ENCODE peak calls at places on chromosomes 1 and 21, in five cellular contexts. One of them, this sample, is unnamed.

GRCh38 chr1:53047737-53048344 is 14.2 kb upstream of the PODN start:
- DNase-seq in IMR-90: peak
- DNase-seq in CD8-positive, alpha-beta memory T cell: no peak
- DNase-seq in Jurkat, Clone E6-1: peak
- DNase-seq in progenitor cell of endocrine pancreas: no peak
- DNase-seq in this sample: no peak

GRCh38 chr21:25080161-25080560 is 527.1 kb downstream of the MRPL39 start:
- DNase-seq in Jurkat, Clone E6-1: no peak
- DNase-seq in IMR-90: no peak
- DNase-seq in progenitor cell of endocrine pancreas: no peak
- DNase-seq in CD8-positive, alpha-beta memory T cell: no peak
- DNase-seq in this sample: no peak

GRCh38 chr1:184905601-184906322 is 68.5 kb downstream of the NIBAN1 start:
- DNase-seq in CD8-positive, alpha-beta memory T cell: no peak
- DNase-seq in progenitor cell of endocrine pancreas: no peak
- DNase-seq in IMR-90: no peak
- DNase-seq in Jurkat, Clone E6-1: no peak
- DNase-seq in this sample: no peak

GRCh38 chr1:101233495-101233894 is 3.3 kb upstream of the S1PR1 start:
- DNase-seq in IMR-90: no peak
- DNase-seq in Jurkat, Clone E6-1: no peak
- DNase-seq in CD8-positive, alpha-beta memory T cell: no peak
- DNase-seq in progenitor cell of endocrine pancreas: no peak
- DNase-seq in this sample: no peak

GRCh38 chr1:71031426-71031825 is 16.2 kb downstream of the PTGER3 start:
- DNase-seq in Jurkat, Clone E6-1: no peak
- DNase-seq in progenitor cell of endocrine pancreas: no peak
- DNase-seq in CD8-positive, alpha-beta memory T cell: no peak
- DNase-seq in IMR-90: peak
- DNase-seq in this sample: no peak

GRCh38 chr1:84247425-84248220 is 53.9 kb upstream of the SAMD13 start:
- DNase-seq in CD8-positive, alpha-beta memory T cell: no peak
- DNase-seq in Jurkat, Clone E6-1: no peak
- DNase-seq in IMR-90: peak
- DNase-seq in progenitor cell of endocrine pancreas: no peak
- DNase-seq in this sample: peak

GRCh38 chr1:217407426-217407825 is 223.5 kb downstream of the GPATCH2 start:
- DNase-seq in IMR-90: peak
- DNase-seq in progenitor cell of endocrine pancreas: no peak
- DNase-seq in CD8-positive, alpha-beta memory T cell: no peak
- DNase-seq in Jurkat, Clone E6-1: no peak
- DNase-seq in this sample: no peak

GRCh38 chr1:74652711-74653131 is 20.9 kb downstream of the ERICH3 start:
- DNase-seq in CD8-positive, alpha-beta memory T cell: no peak
- DNase-seq in IMR-90: peak
- DNase-seq in progenitor cell of endocrine pancreas: no peak
- DNase-seq in Jurkat, Clone E6-1: peak
- DNase-seq in this sample: no peak

GRCh38 chr1:7403265-7404045 is 367.6 kb upstream of the VAMP3 start:
- DNase-seq in IMR-90: peak
- DNase-seq in CD8-positive, alpha-beta memory T cell: no peak
- DNase-seq in progenitor cell of endocrine pancreas: no peak
- DNase-seq in Jurkat, Clone E6-1: no peak
- DNase-seq in this sample: no peak

GRCh38 chr21:36079010-36079649 is 9.3 kb downstream of the CBR1 start:
- DNase-seq in CD8-positive, alpha-beta memory T cell: no peak
- DNase-seq in progenitor cell of endocrine pancreas: no peak
- DNase-seq in Jurkat, Clone E6-1: no peak
- DNase-seq in IMR-90: no peak
- DNase-seq in this sample: no peak

GRCh38 chr21:32094792-32095191 is 184.1 kb downstream of the MIS18A start:
- DNase-seq in progenitor cell of endocrine pancreas: no peak
- DNase-seq in IMR-90: peak
- DNase-seq in Jurkat, Clone E6-1: no peak
- DNase-seq in CD8-positive, alpha-beta memory T cell: no peak
- DNase-seq in this sample: peak

GRCh38 chr1:245153645-245154428 is 948 bp upstream of the KIF26B start:
- DNase-seq in progenitor cell of endocrine pancreas: peak
- DNase-seq in IMR-90: no peak
- DNase-seq in Jurkat, Clone E6-1: no peak
- DNase-seq in CD8-positive, alpha-beta memory T cell: no peak
- DNase-seq in this sample: no peak

GRCh38 chr21:43210454-43211084 is 41.8 kb downstream of the CRYAA start:
- DNase-seq in Jurkat, Clone E6-1: no peak
- DNase-seq in IMR-90: no peak
- DNase-seq in CD8-positive, alpha-beta memory T cell: no peak
- DNase-seq in progenitor cell of endocrine pancreas: peak
- DNase-seq in this sample: no peak

GRCh38 chr1:45767035-45767434 is 16.6 kb upstream of the IPP start:
- DNase-seq in CD8-positive, alpha-beta memory T cell: no peak
- DNase-seq in IMR-90: peak
- DNase-seq in progenitor cell of endocrine pancreas: no peak
- DNase-seq in Jurkat, Clone E6-1: no peak
- DNase-seq in this sample: no peak

GRCh38 chr1:204301171-204301957 is 58.4 kb downstream of the PLEKHA6 start:
- DNase-seq in CD8-positive, alpha-beta memory T cell: no peak
- DNase-seq in IMR-90: no peak
- DNase-seq in Jurkat, Clone E6-1: no peak
- DNase-seq in progenitor cell of endocrine pancreas: no peak
- DNase-seq in this sample: no peak

GRCh38 chr1:201740086-201740541 is 88.8 kb upstream of the IPO9 start:
- DNase-seq in CD8-positive, alpha-beta memory T cell: no peak
- DNase-seq in progenitor cell of endocrine pancreas: peak
- DNase-seq in Jurkat, Clone E6-1: no peak
- DNase-seq in IMR-90: no peak
- DNase-seq in this sample: no peak

GRCh38 chr1:204427302-204427701 is 15.7 kb upstream of the PPP1R15B start:
- DNase-seq in CD8-positive, alpha-beta memory T cell: no peak
- DNase-seq in IMR-90: no peak
- DNase-seq in progenitor cell of endocrine pancreas: no peak
- DNase-seq in Jurkat, Clone E6-1: no peak
- DNase-seq in this sample: no peak

GRCh38 chr1:61246001-61246400 is 163.6 kb downstream of the NFIA start:
- DNase-seq in CD8-positive, alpha-beta memory T cell: no peak
- DNase-seq in IMR-90: no peak
- DNase-seq in progenitor cell of endocrine pancreas: no peak
- DNase-seq in Jurkat, Clone E6-1: no peak
- DNase-seq in this sample: no peak

GRCh38 chr1:239647045-239647444 is 260.7 kb downstream of the CHRM3 start:
- DNase-seq in CD8-positive, alpha-beta memory T cell: no peak
- DNase-seq in Jurkat, Clone E6-1: no peak
- DNase-seq in progenitor cell of endocrine pancreas: no peak
- DNase-seq in IMR-90: no peak
- DNase-seq in this sample: no peak

GRCh38 chr1:1330366-1331067 is 563 bp upstream of the TAS1R3 start:
- DNase-seq in Jurkat, Clone E6-1: no peak
- DNase-seq in CD8-positive, alpha-beta memory T cell: no peak
- DNase-seq in progenitor cell of endocrine pancreas: no peak
- DNase-seq in IMR-90: no peak
- DNase-seq in this sample: no peak

GRCh38 chr1:2609271-2610035 is 22.9 kb downstream of the PRXL2B start:
- DNase-seq in Jurkat, Clone E6-1: no peak
- DNase-seq in progenitor cell of endocrine pancreas: peak
- DNase-seq in IMR-90: no peak
- DNase-seq in CD8-positive, alpha-beta memory T cell: no peak
- DNase-seq in this sample: no peak

GRCh38 chr21:19489930-19490329 is 1086.3 kb upstream of the TMPRSS15 start:
- DNase-seq in Jurkat, Clone E6-1: no peak
- DNase-seq in progenitor cell of endocrine pancreas: no peak
- DNase-seq in CD8-positive, alpha-beta memory T cell: no peak
- DNase-seq in IMR-90: no peak
- DNase-seq in this sample: no peak

GRCh38 chr1:205648212-205648910 is 16.6 kb upstream of the ELK4 start:
- DNase-seq in IMR-90: peak
- DNase-seq in progenitor cell of endocrine pancreas: no peak
- DNase-seq in Jurkat, Clone E6-1: no peak
- DNase-seq in CD8-positive, alpha-beta memory T cell: no peak
- DNase-seq in this sample: no peak

GRCh38 chr1:204094262-204095247 is 21.6 kb downstream of the SOX13 start:
- DNase-seq in progenitor cell of endocrine pancreas: no peak
- DNase-seq in Jurkat, Clone E6-1: no peak
- DNase-seq in IMR-90: no peak
- DNase-seq in CD8-positive, alpha-beta memory T cell: no peak
- DNase-seq in this sample: no peak

GRCh38 chr21:36694041-36694515 is 4.8 kb upstream of the SIM2 start:
- DNase-seq in Jurkat, Clone E6-1: no peak
- DNase-seq in progenitor cell of endocrine pancreas: no peak
- DNase-seq in CD8-positive, alpha-beta memory T cell: no peak
- DNase-seq in IMR-90: peak
- DNase-seq in this sample: no peak

GRCh38 chr1:7538033-7538432 is 233.1 kb upstream of the VAMP3 start:
- DNase-seq in CD8-positive, alpha-beta memory T cell: no peak
- DNase-seq in Jurkat, Clone E6-1: no peak
- DNase-seq in IMR-90: peak
- DNase-seq in progenitor cell of endocrine pancreas: no peak
- DNase-seq in this sample: no peak

GRCh38 chr1:93581917-93582850 is 99.5 kb downstream of the BCAR3 start:
- DNase-seq in Jurkat, Clone E6-1: no peak
- DNase-seq in IMR-90: no peak
- DNase-seq in CD8-positive, alpha-beta memory T cell: no peak
- DNase-seq in progenitor cell of endocrine pancreas: no peak
- DNase-seq in this sample: no peak

GRCh38 chr1:53198241-53198651 is 1.6 kb downstream of the CPT2 start:
- DNase-seq in progenitor cell of endocrine pancreas: no peak
- DNase-seq in Jurkat, Clone E6-1: no peak
- DNase-seq in CD8-positive, alpha-beta memory T cell: no peak
- DNase-seq in IMR-90: no peak
- DNase-seq in this sample: no peak

GRCh38 chr21:42741056-42741455 is 87.6 kb downstream of the PDE9A start:
- DNase-seq in progenitor cell of endocrine pancreas: no peak
- DNase-seq in IMR-90: no peak
- DNase-seq in CD8-positive, alpha-beta memory T cell: no peak
- DNase-seq in Jurkat, Clone E6-1: no peak
- DNase-seq in this sample: no peak

GRCh38 chr1:75712306-75712705 is 12.2 kb upstream of the ACADM start:
- DNase-seq in Jurkat, Clone E6-1: no peak
- DNase-seq in CD8-positive, alpha-beta memory T cell: no peak
- DNase-seq in IMR-90: no peak
- DNase-seq in progenitor cell of endocrine pancreas: no peak
- DNase-seq in this sample: no peak

GRCh38 chr21:36551731-36552457 is 72.0 kb upstream of the CLDN14 start:
- DNase-seq in CD8-positive, alpha-beta memory T cell: no peak
- DNase-seq in Jurkat, Clone E6-1: no peak
- DNase-seq in IMR-90: peak
- DNase-seq in progenitor cell of endocrine pancreas: no peak
- DNase-seq in this sample: no peak

GRCh38 chr1:227729881-227730629 is 5.0 kb downstream of the JMJD4 start:
- DNase-seq in progenitor cell of endocrine pancreas: no peak
- DNase-seq in IMR-90: peak
- DNase-seq in Jurkat, Clone E6-1: peak
- DNase-seq in CD8-positive, alpha-beta memory T cell: no peak
- DNase-seq in this sample: peak

GRCh38 chr1:46224966-46225365 is 21.8 kb downstream of the LURAP1 start:
- DNase-seq in Jurkat, Clone E6-1: no peak
- DNase-seq in CD8-positive, alpha-beta memory T cell: no peak
- DNase-seq in IMR-90: no peak
- DNase-seq in progenitor cell of endocrine pancreas: no peak
- DNase-seq in this sample: no peak

GRCh38 chr1:51418384-51418959 is 88.1 kb upstream of the TTC39A start:
- DNase-seq in IMR-90: no peak
- DNase-seq in CD8-positive, alpha-beta memory T cell: no peak
- DNase-seq in Jurkat, Clone E6-1: no peak
- DNase-seq in progenitor cell of endocrine pancreas: no peak
- DNase-seq in this sample: no peak

This sample was measured in NCI-H460.